ENCODE peak calls at places on chromosomes 7 and 10, in nine cellular contexts. One of them, this sample, is unnamed.

GRCh38 chr7:74454059-74454947 is 597 bp downstream of the GTF2IRD1 start:
- DNase-seq in stromal cell of bone marrow: no peak
- DNase-seq in left cardiac atrium: no peak
- DNase-seq in activated CD8-positive, alpha-beta T cell treated with anti-CD3 and anti-CD28 coated beads for 36 hours: peak; percentile 43
- DNase-seq in head of caudate nucleus: no peak
- DNase-seq in CD8-positive, alpha-beta T cell: no peak
- DNase-seq in effector memory CD4-positive, alpha-beta T cell: no peak
- DNase-seq in left kidney: peak; percentile 84
- DNase-seq in Daoy: no peak
- DNase-seq in this sample: peak; percentile 12

GRCh38 chr7:98284335-98285036 is 3.0 kb downstream of the BRI3 start:
- DNase-seq in stromal cell of bone marrow: peak; percentile 54
- DNase-seq in left cardiac atrium: peak; percentile 84
- DNase-seq in activated CD8-positive, alpha-beta T cell treated with anti-CD3 and anti-CD28 coated beads for 36 hours: no peak
- DNase-seq in head of caudate nucleus: peak; percentile 50
- DNase-seq in CD8-positive, alpha-beta T cell: no peak
- DNase-seq in effector memory CD4-positive, alpha-beta T cell: no peak
- DNase-seq in left kidney: peak; percentile 35
- DNase-seq in Daoy: peak; percentile 65
- DNase-seq in this sample: no peak

GRCh38 chr10:103069453-103070331 is 123.4 kb downstream of the NT5C2 start:
- DNase-seq in stromal cell of bone marrow: no peak
- DNase-seq in left cardiac atrium: peak; percentile 65
- DNase-seq in activated CD8-positive, alpha-beta T cell treated with anti-CD3 and anti-CD28 coated beads for 36 hours: peak; percentile 84
- DNase-seq in head of caudate nucleus: peak; percentile 74
- DNase-seq in CD8-positive, alpha-beta T cell: peak; percentile 58
- DNase-seq in effector memory CD4-positive, alpha-beta T cell: peak; percentile 39
- DNase-seq in left kidney: peak; percentile 81
- DNase-seq in Daoy: peak; percentile 37
- DNase-seq in this sample: peak; percentile 47

GRCh38 chr7:158391541-158391940 is 196.1 kb downstream of the PTPRN2 start:
- DNase-seq in stromal cell of bone marrow: no peak
- DNase-seq in left cardiac atrium: no peak
- DNase-seq in activated CD8-positive, alpha-beta T cell treated with anti-CD3 and anti-CD28 coated beads for 36 hours: no peak
- DNase-seq in head of caudate nucleus: no peak
- DNase-seq in CD8-positive, alpha-beta T cell: no peak
- DNase-seq in effector memory CD4-positive, alpha-beta T cell: no peak
- DNase-seq in left kidney: no peak
- DNase-seq in Daoy: no peak
- DNase-seq in this sample: no peak

GRCh38 chr10:19788075-19788686 is 28.1 kb upstream of the PLXDC2 start:
- DNase-seq in stromal cell of bone marrow: peak; percentile 28
- DNase-seq in left cardiac atrium: no peak
- DNase-seq in activated CD8-positive, alpha-beta T cell treated with anti-CD3 and anti-CD28 coated beads for 36 hours: peak; percentile 49
- DNase-seq in head of caudate nucleus: no peak
- DNase-seq in CD8-positive, alpha-beta T cell: no peak
- DNase-seq in effector memory CD4-positive, alpha-beta T cell: no peak
- DNase-seq in left kidney: peak; percentile 74
- DNase-seq in Daoy: peak; percentile 6
- DNase-seq in this sample: no peak

GRCh38 chr7:710161-710560 is 16.3 kb upstream of the DNAAF5 start:
- DNase-seq in stromal cell of bone marrow: no peak
- DNase-seq in left cardiac atrium: no peak
- DNase-seq in activated CD8-positive, alpha-beta T cell treated with anti-CD3 and anti-CD28 coated beads for 36 hours: no peak
- DNase-seq in head of caudate nucleus: no peak
- DNase-seq in CD8-positive, alpha-beta T cell: no peak
- DNase-seq in effector memory CD4-positive, alpha-beta T cell: no peak
- DNase-seq in left kidney: no peak
- DNase-seq in Daoy: no peak
- DNase-seq in this sample: no peak

GRCh38 chr10:4407783-4408182 is 418.2 kb upstream of the AKR1E2 start:
- DNase-seq in stromal cell of bone marrow: peak; percentile 23
- DNase-seq in left cardiac atrium: no peak
- DNase-seq in activated CD8-positive, alpha-beta T cell treated with anti-CD3 and anti-CD28 coated beads for 36 hours: no peak
- DNase-seq in head of caudate nucleus: no peak
- DNase-seq in CD8-positive, alpha-beta T cell: no peak
- DNase-seq in effector memory CD4-positive, alpha-beta T cell: no peak
- DNase-seq in left kidney: no peak
- DNase-seq in Daoy: peak; percentile 6
- DNase-seq in this sample: no peak

GRCh38 chr7:130917669-130918128 is 183.7 kb upstream of the KLF14 start:
- DNase-seq in stromal cell of bone marrow: no peak
- DNase-seq in left cardiac atrium: no peak
- DNase-seq in activated CD8-positive, alpha-beta T cell treated with anti-CD3 and anti-CD28 coated beads for 36 hours: peak; percentile 56
- DNase-seq in head of caudate nucleus: no peak
- DNase-seq in CD8-positive, alpha-beta T cell: no peak
- DNase-seq in effector memory CD4-positive, alpha-beta T cell: no peak
- DNase-seq in left kidney: no peak
- DNase-seq in Daoy: peak; percentile 86
- DNase-seq in this sample: no peak

GRCh38 chr10:124648738-124649137 is 95.4 kb downstream of the FAM53B start:
- DNase-seq in stromal cell of bone marrow: peak; percentile 31
- DNase-seq in left cardiac atrium: peak; percentile 71
- DNase-seq in activated CD8-positive, alpha-beta T cell treated with anti-CD3 and anti-CD28 coated beads for 36 hours: peak; percentile 75
- DNase-seq in head of caudate nucleus: peak; percentile 84
- DNase-seq in CD8-positive, alpha-beta T cell: peak; percentile 39
- DNase-seq in effector memory CD4-positive, alpha-beta T cell: peak; percentile 44
- DNase-seq in left kidney: peak; percentile 71
- DNase-seq in Daoy: no peak
- DNase-seq in this sample: peak; percentile 32

GRCh38 chr10:124946945-124947344 is 5.0 kb downstream of the ZRANB1 start:
- DNase-seq in stromal cell of bone marrow: no peak
- DNase-seq in left cardiac atrium: no peak
- DNase-seq in activated CD8-positive, alpha-beta T cell treated with anti-CD3 and anti-CD28 coated beads for 36 hours: no peak
- DNase-seq in head of caudate nucleus: no peak
- DNase-seq in CD8-positive, alpha-beta T cell: no peak
- DNase-seq in effector memory CD4-positive, alpha-beta T cell: no peak
- DNase-seq in left kidney: peak; percentile 13
- DNase-seq in Daoy: no peak
- DNase-seq in this sample: no peak

GRCh38 chr7:103967401-103967800 is 22.1 kb downstream of the RELN start:
- DNase-seq in stromal cell of bone marrow: no peak
- DNase-seq in left cardiac atrium: no peak
- DNase-seq in activated CD8-positive, alpha-beta T cell treated with anti-CD3 and anti-CD28 coated beads for 36 hours: no peak
- DNase-seq in head of caudate nucleus: no peak
- DNase-seq in CD8-positive, alpha-beta T cell: no peak
- DNase-seq in effector memory CD4-positive, alpha-beta T cell: no peak
- DNase-seq in left kidney: no peak
- DNase-seq in Daoy: no peak
- DNase-seq in this sample: no peak

GRCh38 chr7:53191296-53191695 is 155.9 kb downstream of the POM121L12 start:
- DNase-seq in stromal cell of bone marrow: no peak
- DNase-seq in left cardiac atrium: peak; percentile 42
- DNase-seq in activated CD8-positive, alpha-beta T cell treated with anti-CD3 and anti-CD28 coated beads for 36 hours: no peak
- DNase-seq in head of caudate nucleus: no peak
- DNase-seq in CD8-positive, alpha-beta T cell: no peak
- DNase-seq in effector memory CD4-positive, alpha-beta T cell: no peak
- DNase-seq in left kidney: no peak
- DNase-seq in Daoy: no peak
- DNase-seq in this sample: no peak

GRCh38 chr10:11424456-11425287 is 186.8 kb downstream of the USP6NL start:
- DNase-seq in stromal cell of bone marrow: peak; percentile 30
- DNase-seq in left cardiac atrium: no peak
- DNase-seq in activated CD8-positive, alpha-beta T cell treated with anti-CD3 and anti-CD28 coated beads for 36 hours: no peak
- DNase-seq in head of caudate nucleus: peak; percentile 53
- DNase-seq in CD8-positive, alpha-beta T cell: no peak
- DNase-seq in effector memory CD4-positive, alpha-beta T cell: no peak
- DNase-seq in left kidney: peak; percentile 80
- DNase-seq in Daoy: peak; percentile 30
- DNase-seq in this sample: no peak

GRCh38 chr7:18538554-18539250 is 43.2 kb downstream of the HDAC9 start:
- DNase-seq in stromal cell of bone marrow: no peak
- DNase-seq in left cardiac atrium: no peak
- DNase-seq in activated CD8-positive, alpha-beta T cell treated with anti-CD3 and anti-CD28 coated beads for 36 hours: peak; percentile 32
- DNase-seq in head of caudate nucleus: no peak
- DNase-seq in CD8-positive, alpha-beta T cell: no peak
- DNase-seq in effector memory CD4-positive, alpha-beta T cell: no peak
- DNase-seq in left kidney: no peak
- DNase-seq in Daoy: no peak
- DNase-seq in this sample: no peak

GRCh38 chr10:6065406-6065805 is 3.2 kb upstream of the IL2RA start:
- DNase-seq in stromal cell of bone marrow: no peak
- DNase-seq in left cardiac atrium: no peak
- DNase-seq in activated CD8-positive, alpha-beta T cell treated with anti-CD3 and anti-CD28 coated beads for 36 hours: peak; percentile 63
- DNase-seq in head of caudate nucleus: no peak
- DNase-seq in CD8-positive, alpha-beta T cell: no peak
- DNase-seq in effector memory CD4-positive, alpha-beta T cell: no peak
- DNase-seq in left kidney: no peak
- DNase-seq in Daoy: no peak
- DNase-seq in this sample: no peak